ENCODE peak calls at places on chromosome 19, in four cellular contexts. One of them, this sample, is unnamed.

GRCh38 chr19:40348125-40348913 is at the start of the genes C19orf47 and PLD3:
- DNase-seq in HepG2: peak; percentile 97
- DNase-seq in GM12878: peak; percentile 97
- DNase-seq in H1: peak; percentile 96
- DNase-seq in this sample: peak; percentile 100

GRCh38 chr19:13020002-13020414 is 24.7 kb downstream of the NFIX start:
- DNase-seq in HepG2: no peak
- DNase-seq in GM12878: no peak
- DNase-seq in H1: peak; percentile 81
- DNase-seq in this sample: no peak

GRCh38 chr19:34645551-34645950 is 31.4 kb downstream of the SCGB2B2 start:
- DNase-seq in GM12878: no peak
- DNase-seq in H1: no peak
- DNase-seq in HepG2: no peak
- DNase-seq in this sample: peak; percentile 77

GRCh38 chr19:4557971-4558941 is 1.2 kb downstream of the SEMA6B start:
- DNase-seq in GM12878: no peak
- DNase-seq in HepG2: no peak
- DNase-seq in H1: peak; percentile 92
- DNase-seq in this sample: peak; percentile 83

GRCh38 chr19:55179570-55180484 is at the start of gene SYT5:
- DNase-seq in GM12878: no peak
- DNase-seq in H1: peak; percentile 90
- DNase-seq in HepG2: no peak
- DNase-seq in this sample: peak; percentile 86

GRCh38 chr19:54164369-54165068 is 5.0 kb upstream of the LENG1 start:
- DNase-seq in GM12878: no peak
- DNase-seq in HepG2: no peak
- DNase-seq in H1: peak; percentile 99
- DNase-seq in this sample: no peak

GRCh38 chr19:55640043-55640576 is 692 bp upstream of the ZNF580 start:
- DNase-seq in H1: no peak
- DNase-seq in HepG2: no peak
- DNase-seq in GM12878: no peak
- DNase-seq in this sample: peak; percentile 83

GRCh38 chr19:35717665-35718344 is at the start of gene KMT2B:
- DNase-seq in H1: peak; percentile 94
- DNase-seq in GM12878: no peak
- DNase-seq in HepG2: no peak
- DNase-seq in this sample: peak; percentile 99

GRCh38 chr19:50266896-50267295 is 62.3 kb downstream of the KCNC3 start:
- DNase-seq in GM12878: no peak
- DNase-seq in H1: peak; percentile 97
- DNase-seq in HepG2: no peak
- DNase-seq in this sample: peak; percentile 50

GRCh38 chr19:53333071-53333465 is 481 bp upstream of the ZNF845 start:
- DNase-seq in HepG2: no peak
- DNase-seq in GM12878: no peak
- DNase-seq in H1: no peak
- DNase-seq in this sample: peak; percentile 61

GRCh38 chr19:44943801-44944249 is 1.8 kb downstream of the APOC4 start:
- DNase-seq in HepG2: no peak
- DNase-seq in H1: no peak
- DNase-seq in GM12878: no peak
- DNase-seq in this sample: no peak

GRCh38 chr19:7418575-7418974 is 69.8 kb downstream of the ARHGEF18 start:
- DNase-seq in HepG2: no peak
- DNase-seq in H1: no peak
- DNase-seq in GM12878: no peak
- DNase-seq in this sample: no peak

GRCh38 chr19:19677579-19677978 is 8.9 kb downstream of the ZNF101 start:
- DNase-seq in GM12878: no peak
- DNase-seq in HepG2: no peak
- DNase-seq in H1: no peak
- DNase-seq in this sample: no peak

GRCh38 chr19:2663920-2664571 is 38.4 kb downstream of the GNG7 start:
- DNase-seq in HepG2: no peak
- DNase-seq in GM12878: no peak
- DNase-seq in H1: no peak
- DNase-seq in this sample: peak; percentile 17

GRCh38 chr19:2665103-2665502 is 37.4 kb downstream of the GNG7 start:
- DNase-seq in HepG2: no peak
- DNase-seq in H1: no peak
- DNase-seq in GM12878: no peak
- DNase-seq in this sample: no peak

GRCh38 chr19:2666344-2666994 is 36.0 kb downstream of the GNG7 start:
- DNase-seq in HepG2: no peak
- DNase-seq in H1: no peak
- DNase-seq in GM12878: no peak
- DNase-seq in this sample: no peak

GRCh38 chr19:2670217-2670616 is 32.3 kb downstream of the GNG7 start:
- DNase-seq in HepG2: no peak
- DNase-seq in GM12878: no peak
- DNase-seq in H1: no peak
- DNase-seq in this sample: no peak

GRCh38 chr19:2668188-2668763 is 34.2 kb downstream of the GNG7 start:
- DNase-seq in HepG2: no peak
- DNase-seq in GM12878: no peak
- DNase-seq in H1: no peak
- DNase-seq in this sample: no peak
- TF ChIP-seq TCF12 in HepG2: no peak
- TF ChIP-seq TCF12 in GM12878: no peak
- TF ChIP-seq TCF12 in H1: no peak
- TF ChIP-seq TCF12 in this sample: no peak

GRCh38 chr19:17549088-17549740 is 6.2 kb upstream of the COLGALT1 start:
- DNase-seq in H1: no peak
- DNase-seq in GM12878: no peak
- DNase-seq in HepG2: no peak
- DNase-seq in this sample: no peak

GRCh38 chr19:17544418-17544817 is 11.0 kb upstream of the COLGALT1 start:
- DNase-seq in GM12878: no peak
- DNase-seq in HepG2: no peak
- DNase-seq in H1: no peak
- DNase-seq in this sample: no peak

GRCh38 chr19:17543991-17544390 is 11.5 kb upstream of the COLGALT1 start:
- DNase-seq in GM12878: no peak
- DNase-seq in H1: no peak
- DNase-seq in HepG2: no peak
- DNase-seq in this sample: no peak

GRCh38 chr19:17550076-17550667 is 5.3 kb upstream of the COLGALT1 start:
- DNase-seq in HepG2: no peak
- DNase-seq in H1: no peak
- DNase-seq in GM12878: no peak
- DNase-seq in this sample: no peak

DNA sequence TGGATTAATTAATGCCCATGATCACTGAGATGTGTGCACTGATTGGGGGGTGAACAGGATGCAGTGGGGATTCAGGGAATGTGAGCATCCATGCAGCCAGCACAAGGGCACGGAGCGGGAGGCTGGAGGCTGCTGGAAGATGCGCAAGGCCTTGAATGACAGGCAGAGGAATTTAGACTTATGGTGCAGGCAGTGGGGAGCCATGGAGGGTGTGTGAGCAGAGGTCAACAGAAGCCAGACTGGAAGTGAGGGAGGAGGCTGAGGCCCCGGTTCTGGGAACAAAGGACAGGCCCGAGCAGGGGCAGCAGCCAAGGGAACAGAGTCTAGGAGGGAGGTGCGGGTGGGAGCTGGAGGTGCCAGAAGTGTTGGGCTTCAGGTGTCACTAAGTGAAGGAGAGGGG is 7.3 kb upstream of the COLGALT1 start:
- DNase-seq in H1: no peak
- DNase-seq in GM12878: no peak
- DNase-seq in HepG2: no peak
- DNase-seq in this sample: no peak
- H4K20me1 ChIP-seq in H1: no peaks in the 10 kb centered on the region
- H4K20me1 ChIP-seq in GM12878: no peaks in the 10 kb centered on the region
- H4K20me1 ChIP-seq in HepG2: no peaks in the 10 kb centered on the region
- H4K20me1 ChIP-seq in this sample: no peaks in the 10 kb centered on the region

GRCh38 chr19:18156268-18156667 is 3.3 kb downstream of the PIK3R2 start:
- DNase-seq in GM12878: no peak
- DNase-seq in HepG2: no peak
- DNase-seq in H1: no peak
- DNase-seq in this sample: no peak

GRCh38 chr19:18152444-18152816 is 533 bp upstream of the PIK3R2 start:
- DNase-seq in H1: peak; percentile 99
- DNase-seq in HepG2: peak; percentile 98
- DNase-seq in GM12878: peak; percentile 99
- DNase-seq in this sample: peak; percentile 96

GRCh38 chr19:18155095-18156087 is 2.4 kb downstream of the PIK3R2 start:
- DNase-seq in HepG2: no peak
- DNase-seq in H1: no peak
- DNase-seq in GM12878: no peak
- DNase-seq in this sample: no peak

GRCh38 chr19:18152817-18153554 is at the start of gene PIK3R2:
- DNase-seq in H1: peak; percentile 100
- DNase-seq in HepG2: peak; percentile 97
- DNase-seq in GM12878: peak; percentile 88
- DNase-seq in this sample: peak; percentile 98

DNA sequence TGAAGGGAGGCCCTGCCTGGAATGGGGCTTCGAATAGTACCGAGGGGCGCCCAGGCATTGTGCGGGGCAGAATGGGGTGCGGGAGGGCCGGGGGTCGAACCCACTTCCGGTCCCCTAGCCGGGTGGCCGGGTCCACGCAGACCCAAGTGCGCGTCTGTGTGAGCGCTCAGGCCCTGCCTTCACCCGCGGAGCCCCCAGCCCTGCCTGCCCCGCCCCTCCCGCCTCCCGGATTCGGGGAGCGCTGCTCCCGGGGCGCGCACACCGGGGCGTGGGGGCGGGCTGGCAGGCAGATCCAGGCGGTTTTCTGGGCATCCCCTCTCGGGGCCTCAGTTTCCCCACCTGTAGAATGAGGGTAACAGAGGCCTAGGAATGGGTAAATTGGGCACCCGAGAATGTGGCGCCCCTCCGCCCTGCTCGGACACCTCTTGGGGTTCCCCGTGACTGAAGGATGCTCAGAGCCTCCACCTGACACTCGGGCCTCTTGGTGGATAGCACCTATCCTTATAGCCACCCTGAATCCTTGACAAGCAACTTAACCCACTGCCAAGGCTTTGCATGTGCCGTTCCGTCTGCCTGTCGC is 682 bp downstream of the PIK3R2 start:
- DNase-seq in HepG2: no peak
- DNase-seq in H1: no peak
- DNase-seq in GM12878: no peak
- DNase-seq in this sample: peak; percentile 59
- TF ChIP-seq TCF12 in HepG2: no peak
- TF ChIP-seq TCF12 in H1: no peak
- TF ChIP-seq TCF12 in GM12878: no peak
- TF ChIP-seq TCF12 in this sample: no peak

GRCh38 chr19:5624154-5624663 is 1.3 kb downstream of the SAFB start:
- DNase-seq in GM12878: no peak
- DNase-seq in HepG2: no peak
- DNase-seq in H1: peak; percentile 45
- DNase-seq in this sample: peak; percentile 35

GRCh38 chr19:5622465-5623396 is at the start of the genes SAFB and SAFB2:
- DNase-seq in HepG2: peak; percentile 98
- DNase-seq in GM12878: peak; percentile 99
- DNase-seq in H1: peak; percentile 98
- DNase-seq in this sample: peak; percentile 99

GRCh38 chr19:5621945-5622464 is 571 bp downstream of the SAFB2 start:
- DNase-seq in HepG2: no peak
- DNase-seq in H1: peak; percentile 49
- DNase-seq in GM12878: no peak
- DNase-seq in this sample: peak; percentile 29

GRCh38 chr19:5623397-5624153 is 692 bp downstream of the SAFB start:
- DNase-seq in GM12878: no peak
- DNase-seq in HepG2: no peak
- DNase-seq in H1: no peak
- DNase-seq in this sample: peak; percentile 55

GRCh38 chr19:5621311-5621944 is 1.1 kb downstream of the SAFB2 start:
- DNase-seq in HepG2: no peak
- DNase-seq in H1: no peak
- DNase-seq in GM12878: no peak
- DNase-seq in this sample: no peak
- H4K20me1 ChIP-seq in HepG2: peaks cover 24% of the 10 kb centered on the region
- H4K20me1 ChIP-seq in H1: peaks cover 9% of the 10 kb centered on the region
- H4K20me1 ChIP-seq in GM12878: peaks cover 7% of the 10 kb centered on the region
- H4K20me1 ChIP-seq in this sample: peaks cover 32% of the 10 kb centered on the region

GRCh38 chr19:32322541-32322940 is 22.9 kb upstream of the ZNF507 start:
- DNase-seq in GM12878: no peak
- DNase-seq in HepG2: no peak
- DNase-seq in H1: peak; percentile 32
- DNase-seq in this sample: no peak
- TF ChIP-seq TCF12 in GM12878: no peak
- TF ChIP-seq TCF12 in HepG2: no peak
- TF ChIP-seq TCF12 in H1: no peak
- TF ChIP-seq TCF12 in this sample: no peak

GRCh38 chr19:581399-582111 is 8.1 kb upstream of the HCN2 start:
- DNase-seq in GM12878: no peak
- DNase-seq in H1: no peak
- DNase-seq in HepG2: no peak
- DNase-seq in this sample: no peak
- H4K20me1 ChIP-seq in GM12878: peaks cover 5% of the 10 kb centered on the region
- H4K20me1 ChIP-seq in H1: peaks cover 33% of the 10 kb centered on the region
- H4K20me1 ChIP-seq in HepG2: peaks cover 71% of the 10 kb centered on the region
- H4K20me1 ChIP-seq in this sample: peaks cover 71% of the 10 kb centered on the region

DNA sequence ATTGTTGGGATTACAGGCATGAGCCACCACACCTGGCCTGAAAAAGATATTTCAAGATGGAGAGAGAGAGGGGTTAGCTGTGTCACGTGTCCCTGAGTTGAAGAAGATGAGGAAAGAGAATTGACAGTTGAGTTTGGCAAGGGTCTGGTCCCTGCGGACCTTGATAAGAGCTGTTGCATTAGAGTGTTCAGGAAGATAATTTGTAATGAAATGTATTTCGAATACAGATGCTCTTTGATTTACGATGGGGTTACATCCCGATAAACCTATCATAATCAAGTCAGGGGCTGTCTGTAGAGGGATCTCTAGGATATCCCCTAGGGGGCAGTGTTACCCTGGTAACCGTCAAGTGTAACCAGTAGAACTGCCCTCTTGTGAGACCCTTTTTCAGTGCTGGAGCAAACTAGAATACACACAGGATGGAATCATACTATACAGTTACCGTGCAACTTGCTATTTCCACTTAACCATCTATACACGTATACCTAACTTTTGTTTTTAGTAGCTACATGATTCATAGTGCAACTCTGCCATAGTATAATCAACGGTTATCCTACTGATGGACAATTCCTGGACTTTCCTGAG is 1.5 kb upstream of the ELOF1 start:
- DNase-seq in HepG2: peak; percentile 80
- DNase-seq in GM12878: peak; percentile 83
- DNase-seq in H1: peak; percentile 65
- DNase-seq in this sample: peak; percentile 79
- TF ChIP-seq TCF12 in HepG2: no peak
- TF ChIP-seq TCF12 in GM12878: no peak
- TF ChIP-seq TCF12 in H1: no peak
- TF ChIP-seq TCF12 in this sample: no peak

This sample was measured in SK-N-SH.